ENCODE peak calls at places on chromosome 13, in nine cellular contexts. Q is HFF-Myc, G is endothelial cell, A is dorsolateral prefrontal cortex, O is AG09309, U is WTC11, T is fibroblast of mammary gland, L is retinal pigment epithelial cell, P is GM23338. C is an unnamed sample.

GRCh38 chr13:23432589-23432988 is 913 bp downstream of the SACS start:
- DNase-seq in Q (no peak), G (no peak), A (no peak), O (no peak), U (no peak), T (no peak), L (no peak), P (no peak), C (no peak)

GRCh38 chr13:98291658-98292057 is 114.6 kb upstream of the RNF113B start:
- DNase-seq in Q (no peak), G (no peak), A (no peak), O (no peak), U (no peak), T (no peak), L (no peak), P (no peak), C (no peak)

GRCh38 chr13:32314968-32315254 is 252 bp downstream of the ZAR1L start:
- DNase-seq in Q (no peak), G (peak), A (no peak), O (no peak), U (no peak), T (peak), L (no peak), P (peak), C (peak)

GRCh38 chr13:42762917-42763316 is 18.5 kb upstream of the FAM216B start:
- DNase-seq in Q (peak), G (no peak), A (no peak), O (no peak), U (no peak), T (peak), L (peak), P (no peak), C (no peak)

GRCh38 chr13:45807520-45808099 is 43.9 kb downstream of the SIAH3 start:
- DNase-seq in Q (no peak), G (peak), A (no peak), O (peak), U (peak), T (peak), L (peak), P (peak), C (peak)

GRCh38 chr13:110403315-110403714 is 96.2 kb downstream of the COL4A2 start:
- DNase-seq in Q (no peak), G (no peak), A (no peak), O (no peak), U (no peak), T (no peak), L (no peak), P (no peak), C (no peak)

GRCh38 chr13:84433024-84433423 is 550.8 kb upstream of the SLITRK1 start:
- DNase-seq in Q (no peak), G (no peak), A (no peak), O (no peak), U (no peak), T (peak), L (no peak), P (no peak), C (no peak)

GRCh38 chr13:42478531-42479156 is 95.3 kb upstream of the TNFSF11 start:
- DNase-seq in Q (no peak), G (peak), A (no peak), O (no peak), U (no peak), T (peak), L (no peak), P (peak), C (peak)

GRCh38 chr13:48643159-48643558 is 10.6 kb upstream of the CYSLTR2 start:
- DNase-seq in Q (no peak), G (no peak), A (no peak), O (no peak), U (no peak), T (no peak), L (no peak), P (no peak), C (no peak)

GRCh38 chr13:21463424-21463823 is 4.3 kb upstream of the ZDHHC20 start:
- DNase-seq in Q (no peak), G (no peak), A (no peak), O (no peak), U (no peak), T (no peak), L (no peak), P (no peak), C (no peak)

GRCh38 chr13:77860621-77861020 is 58.0 kb downstream of the EDNRB start:
- DNase-seq in Q (no peak), G (no peak), A (no peak), O (no peak), U (no peak), T (peak), L (peak), P (no peak), C (no peak)

GRCh38 chr13:50123002-50123401 is 107.8 kb downstream of the KCNRG start:
- DNase-seq in Q (no peak), G (no peak), A (no peak), O (no peak), U (no peak), T (no peak), L (no peak), P (no peak), C (no peak)
- TF ChIP-seq CTCF in Q (no peak), G (no peak), A (no peak), O (no peak), U (no peak), T (no peak), L (no peak), P (no peak), C (no peak)

DNA sequence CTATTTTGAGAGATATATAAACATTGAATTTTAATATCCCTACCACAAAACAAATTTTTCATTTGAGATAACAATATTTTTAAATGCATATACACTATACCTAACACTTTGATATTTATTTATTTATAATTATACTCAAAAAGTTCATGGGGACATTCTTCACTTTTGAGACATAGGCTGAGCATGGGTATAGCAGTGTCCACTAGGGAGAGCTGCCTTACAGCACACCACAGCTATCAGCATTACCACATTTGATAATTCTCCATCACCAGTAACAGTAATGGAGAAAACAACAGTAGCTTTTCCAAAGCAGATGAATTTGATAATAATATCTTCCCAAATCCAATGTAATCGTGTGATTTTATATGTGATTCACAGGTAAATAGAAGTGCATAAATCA is 626.1 kb downstream of the DACH1 start:
- DNase-seq in Q (no peak), G (no peak), A (no peak), O (no peak), U (no peak), T (no peak), L (no peak), P (peak), C (no peak)
- TF ChIP-seq CTCF in Q (no peak), G (no peak), A (peak), O (no peak), U (no peak), T (no peak), L (peak), P (peak), C (no peak)

GRCh38 chr13:58999851-59000250 is 1163.9 kb downstream of the DIAPH3 start:
- DNase-seq in Q (no peak), G (no peak), A (no peak), O (no peak), U (no peak), T (no peak), L (no peak), P (no peak), C (no peak)

GRCh38 chr13:58992478-58993042 is 1171.2 kb downstream of the DIAPH3 start:
- DNase-seq in Q (no peak), G (no peak), A (no peak), O (no peak), U (no peak), T (no peak), L (no peak), P (no peak), C (no peak)

GRCh38 chr13:58994077-58994476 is 1169.7 kb downstream of the DIAPH3 start:
- DNase-seq in Q (no peak), G (no peak), A (no peak), O (no peak), U (no peak), T (no peak), L (no peak), P (no peak), C (no peak)

GRCh38 chr13:58991826-58992477 is 1171.8 kb downstream of the DIAPH3 start:
- DNase-seq in Q (no peak), G (no peak), A (no peak), O (no peak), U (no peak), T (no peak), L (no peak), P (no peak), C (no peak)

GRCh38 chr13:58994778-58995177 is 1169.0 kb downstream of the DIAPH3 start:
- DNase-seq in Q (no peak), G (no peak), A (no peak), O (no peak), U (no peak), T (no peak), L (no peak), P (peak), C (no peak)
- TF ChIP-seq CTCF in Q (no peak), G (no peak), A (no peak), O (no peak), U (no peak), T (no peak), L (no peak), P (peak), C (peak)

DNA sequence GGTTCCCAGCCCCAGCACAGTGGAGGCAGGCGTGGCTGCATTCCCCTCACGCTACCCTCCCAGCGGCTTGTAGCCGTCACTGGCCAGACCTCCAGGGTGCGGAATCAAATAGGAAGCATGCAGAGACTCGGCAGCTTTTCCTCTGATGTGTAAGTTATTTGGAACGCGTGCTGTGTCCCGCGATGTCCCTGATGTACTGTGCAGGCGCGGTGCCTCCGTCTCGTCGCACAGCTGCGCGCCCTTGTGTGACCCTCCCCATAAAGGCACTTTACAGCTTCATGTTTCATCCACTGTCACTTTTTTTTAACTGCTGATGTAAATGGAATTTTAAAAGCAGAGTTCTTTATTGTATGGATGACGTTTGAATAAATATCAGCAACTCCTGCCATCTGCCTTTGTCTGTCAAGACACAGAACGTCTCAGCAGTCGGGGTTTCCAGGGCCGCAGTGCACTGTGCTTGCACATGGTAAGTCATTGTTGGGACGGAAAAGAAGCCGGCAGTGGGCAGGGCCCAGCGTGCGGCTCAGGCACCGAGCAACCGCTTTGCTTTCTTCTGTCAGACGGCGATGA is 7.3 kb upstream of the F7 start:
- DNase-seq in Q (peak), G (no peak), A (no peak), O (no peak), U (no peak), T (no peak), L (no peak), P (no peak), C (no peak)
- TF ChIP-seq CTCF in Q (no peak), G (no peak), A (no peak), O (no peak), U (no peak), T (no peak), L (no peak), P (no peak), C (no peak)

GRCh38 chr13:25662516-25662915 is 290.7 kb downstream of the ATP8A2 start:
- DNase-seq in Q (no peak), G (no peak), A (no peak), O (no peak), U (no peak), T (no peak), L (no peak), P (no peak), C (no peak)

GRCh38 chr13:25660996-25661395 is 289.2 kb downstream of the ATP8A2 start:
- DNase-seq in Q (no peak), G (no peak), A (no peak), O (no peak), U (no peak), T (no peak), L (no peak), P (peak), C (no peak)

GRCh38 chr13:25657062-25657588 is 285.4 kb downstream of the ATP8A2 start:
- DNase-seq in Q (no peak), G (no peak), A (no peak), O (no peak), U (no peak), T (no peak), L (no peak), P (no peak), C (no peak)

GRCh38 chr13:25654332-25654731 is 282.6 kb downstream of the ATP8A2 start:
- DNase-seq in Q (no peak), G (no peak), A (no peak), O (no peak), U (no peak), T (no peak), L (no peak), P (no peak), C (no peak)

DNA sequence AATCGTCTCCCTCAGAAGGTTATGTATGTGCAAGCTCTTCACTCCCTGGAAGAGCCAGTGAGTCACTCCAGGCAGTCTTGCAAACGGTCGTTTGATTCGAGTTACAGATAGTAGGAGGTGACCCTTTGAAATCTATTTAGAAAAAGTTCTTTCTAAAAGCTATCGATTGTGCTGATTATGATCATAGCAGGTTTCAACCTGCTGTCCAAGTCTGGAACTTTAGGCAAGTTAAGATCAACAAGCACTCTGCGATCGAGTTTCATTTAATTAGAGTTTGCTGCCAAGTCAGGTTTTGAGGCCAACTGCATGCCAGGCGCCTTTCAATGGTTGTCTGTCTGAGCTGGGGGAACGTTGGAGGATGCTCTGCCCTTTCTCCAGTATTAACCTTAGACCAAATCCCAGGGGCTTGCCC is 287.3 kb downstream of the ATP8A2 start:
- DNase-seq in Q (no peak), G (no peak), A (no peak), O (no peak), U (no peak), T (no peak), L (no peak), P (no peak), C (no peak)
- TF ChIP-seq CTCF in Q (no peak), G (no peak), A (no peak), O (no peak), U (no peak), T (no peak), L (no peak), P (no peak), C (no peak)

GRCh38 chr13:26254583-26255102 is 714 bp downstream of the CDK8 start:
- DNase-seq in Q (no peak), G (peak), A (peak), O (no peak), U (peak), T (peak), L (peak), P (peak), C (peak)
- TF ChIP-seq CTCF in Q (no peak), G (no peak), A (no peak), O (no peak), U (no peak), T (no peak), L (peak), P (no peak), C (peak)

C was measured in GM13977.